ENCODE peak calls at places on chromosomes 7 and 10, in nine cellular contexts. G is cardiac muscle cell, X is transverse colon, V is Peyer's patch, N is WERI-Rb-1, S is tibial artery, B is AG04450, E is esophagus muscularis mucosa, W is H1. H is an unnamed sample.

GRCh38 chr7:125057974-125058373 is 128.3 kb upstream of the POT1 start:
- DNase-seq in X (no peak), G (no peak), B (no peak), V (no peak), N (no peak), S (no peak), W (no peak), E (no peak), H (no peak)

GRCh38 chr10:132163278-132163765 is 23.4 kb upstream of the DPYSL4 start:
- DNase-seq in G (no peak), V (no peak), N (peak; percentile 96), E (no peak), B (no peak), X (peak; percentile 51), S (no peak), W (peak; percentile 73), H (no peak)

GRCh38 chr10:131212763-131213325 is 98.7 kb downstream of the TCERG1L start:
- DNase-seq in G (no peak), X (no peak), V (peak; percentile 15), W (no peak), B (no peak), E (no peak), S (peak; percentile 40), N (no peak), H (no peak)

GRCh38 chr10:51667992-51668689 is 31.3 kb downstream of the CSTF2T start:
- DNase-seq in S (no peak), N (no peak), E (no peak), V (no peak), G (peak; percentile 67), W (no peak), B (no peak), X (no peak), H (peak; percentile 39)

GRCh38 chr10:89416465-89416864 is 2.1 kb downstream of the IFIT5 start:
- DNase-seq in W (no peak), N (no peak), V (no peak), S (no peak), X (no peak), B (no peak), G (peak; percentile 15), E (no peak), H (no peak)

GRCh38 chr10:110042891-110043290 is 35.1 kb downstream of the ADD3 start:
- DNase-seq in B (no peak), V (no peak), N (no peak), G (no peak), E (no peak), X (no peak), S (no peak), W (no peak), H (no peak)

GRCh38 chr10:16952010-16952550 is 134.9 kb upstream of the RSU1 start:
- DNase-seq in S (no peak), G (no peak), V (no peak), E (no peak), N (no peak), B (no peak), W (no peak), X (no peak), H (no peak)

GRCh38 chr7:129461809-129462208 is 27.6 kb downstream of the STRIP2 start:
- DNase-seq in S (no peak), E (peak; percentile 72), X (no peak), V (no peak), B (no peak), W (no peak), G (no peak), N (no peak), H (no peak)

GRCh38 chr10:34205452-34205851 is 609.6 kb downstream of the PARD3 start:
- DNase-seq in W (no peak), S (no peak), N (no peak), G (no peak), E (no peak), B (no peak), V (no peak), X (no peak), H (no peak)

GRCh38 chr7:6579446-6579845 is 2.2 kb downstream of the ZDHHC4 start:
- DNase-seq in X (no peak), S (no peak), W (no peak), G (no peak), B (no peak), N (no peak), V (no peak), E (no peak), H (no peak)

GRCh38 chr7:116801092-116801710 is 61.2 kb upstream of the CAPZA2 start:
- DNase-seq in N (no peak), G (peak; percentile 34), S (no peak), B (no peak), E (no peak), V (no peak), W (no peak), X (no peak), H (no peak)

DNA sequence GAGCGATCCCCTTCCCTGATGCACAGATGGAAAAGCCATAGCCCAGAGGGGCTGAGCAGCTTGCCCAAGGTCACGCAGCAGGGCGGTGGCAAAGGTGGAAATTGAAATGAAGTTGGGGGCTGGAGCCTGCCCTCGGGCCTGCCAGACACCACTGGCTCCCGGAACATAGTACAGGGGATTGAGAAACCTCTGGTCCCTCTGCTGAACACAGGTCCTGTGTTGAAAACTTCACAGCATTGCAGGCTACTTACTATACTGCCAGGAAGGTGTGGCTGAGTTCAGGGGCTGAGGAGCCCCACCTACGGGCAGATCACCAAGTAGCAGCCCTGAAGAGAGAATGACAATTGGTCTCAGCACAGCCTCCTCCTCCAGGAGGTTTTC is 326.7 kb downstream of the PLXNA4 start:
- DNase-seq in V (no peak), G (peak; percentile 40), X (peak; percentile 57), N (peak; percentile 59), W (peak; percentile 44), S (no peak), E (no peak), B (no peak), H (no peak)
- TF ChIP-seq CTCF in V (no peak), G (peak; percentile 18), X (no peak), N (peak; percentile 75), W (peak; percentile 82), S (no peak), E (no peak), B (no peak), H (peak; percentile 16)

GRCh38 chr7:92815412-92815811 is 21.0 kb downstream of the CDK6 start:
- DNase-seq in W (no peak), V (no peak), X (no peak), N (no peak), E (no peak), G (no peak), B (no peak), S (no peak), H (no peak)

GRCh38 chr7:92811158-92811557 is 25.2 kb downstream of the CDK6 start:
- DNase-seq in N (no peak), W (no peak), B (no peak), G (no peak), V (no peak), E (no peak), S (no peak), X (no peak), H (no peak)

GRCh38 chr7:92809397-92810241 is 26.8 kb downstream of the CDK6 start:
- DNase-seq in E (no peak), B (peak; percentile 87), G (peak; percentile 95), V (peak; percentile 59), N (no peak), X (peak; percentile 81), S (peak; percentile 68), W (no peak), H (peak; percentile 75)

GRCh38 chr7:92810242-92810611 is 26.1 kb downstream of the CDK6 start:
- DNase-seq in E (no peak), S (no peak), X (no peak), W (no peak), B (no peak), G (peak; percentile 67), V (no peak), N (no peak), H (no peak)

DNA sequence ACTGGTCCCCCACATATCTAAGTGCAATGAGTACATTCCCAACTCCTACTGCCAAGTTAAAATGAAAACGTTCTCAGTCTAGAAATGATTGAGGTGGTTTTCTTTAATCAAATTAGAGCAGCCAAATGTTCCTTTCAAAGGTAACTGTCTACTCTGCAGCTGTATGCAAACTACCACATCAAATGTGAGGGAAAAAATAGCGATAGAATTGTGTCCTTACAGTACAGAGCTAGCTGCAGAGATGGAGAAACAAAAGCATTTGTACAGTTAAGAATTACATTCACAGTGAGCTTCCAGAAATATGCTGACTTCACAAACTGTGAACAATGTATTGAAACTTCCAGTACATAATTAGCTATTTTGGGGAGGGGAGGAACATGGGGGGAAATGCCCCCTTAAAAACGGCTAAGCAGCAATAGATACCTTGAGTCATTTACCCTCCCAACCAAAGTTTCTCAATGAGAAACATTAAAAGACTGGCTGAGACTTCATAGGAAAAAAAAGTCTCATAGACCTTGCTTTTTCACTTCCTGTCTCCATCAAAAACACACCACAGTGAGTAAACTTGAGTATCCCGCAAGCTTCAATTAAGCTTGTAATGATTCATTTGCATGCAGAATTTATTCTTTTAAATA is 22.9 kb downstream of the CDK6 start:
- DNase-seq in V (no peak), N (no peak), B (no peak), E (no peak), S (no peak), G (peak; percentile 32), X (no peak), W (no peak), H (no peak)
- H3K4me3 ChIP-seq in V (no peak overlapping the region), N (no peak overlapping the region), B (no peak overlapping the region), E (no peak overlapping the region), S (no peak overlapping the region), G (no peak overlapping the region), X (no peak overlapping the region), W (no peak overlapping the region), H (no peak overlapping the region)

DNA sequence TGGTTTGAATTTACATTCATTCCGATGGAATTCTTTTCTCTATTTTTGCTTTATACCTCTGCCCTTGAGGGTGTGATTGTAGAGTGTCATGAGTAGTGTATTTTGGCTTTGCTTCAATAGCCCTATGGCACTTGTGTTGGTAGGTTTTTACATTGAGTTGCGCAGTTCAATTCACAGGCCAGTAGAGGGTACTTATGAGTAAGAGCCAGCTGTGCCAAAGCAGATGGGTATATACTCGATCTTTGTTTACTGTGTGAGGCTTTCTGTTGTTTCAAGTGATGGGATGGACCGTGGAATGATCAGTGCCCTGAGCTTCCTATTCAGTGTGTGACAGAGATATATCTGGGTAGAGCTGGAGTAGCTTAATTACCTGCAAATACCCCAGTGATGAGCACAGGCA is 4.3 kb upstream of the AKR1C3 start:
- DNase-seq in B (no peak), V (no peak), N (no peak), S (no peak), X (no peak), W (no peak), E (no peak), G (peak; percentile 49), H (no peak)
- TF ChIP-seq CTCF in B (peak; percentile 56), V (no peak), N (no peak), S (no peak), X (no peak), W (peak; percentile 76), E (no peak), G (peak; percentile 51), H (peak; percentile 49)

GRCh38 chr7:120304674-120305073 is 31.7 kb downstream of the KCND2 start:
- DNase-seq in E (no peak), G (no peak), B (no peak), V (no peak), S (no peak), W (no peak), X (no peak), N (no peak), H (no peak)

GRCh38 chr7:120308171-120308570 is 35.2 kb downstream of the KCND2 start:
- DNase-seq in X (no peak), E (no peak), N (no peak), S (no peak), V (no peak), G (no peak), W (no peak), B (no peak), H (no peak)

GRCh38 chr7:120302190-120302589 is 29.2 kb downstream of the KCND2 start:
- DNase-seq in S (no peak), W (no peak), E (no peak), X (no peak), B (no peak), V (no peak), G (no peak), N (no peak), H (no peak)

GRCh38 chr7:120303105-120303504 is 30.1 kb downstream of the KCND2 start:
- DNase-seq in X (no peak), S (no peak), G (no peak), E (no peak), W (no peak), N (no peak), V (no peak), B (no peak), H (no peak)
- H3K4me3 ChIP-seq in X (no peak overlapping the region), S (no peak overlapping the region), G (no peak overlapping the region), E (no peak overlapping the region), W (no peak overlapping the region), N (no peak overlapping the region), V (no peak overlapping the region), B (no peak overlapping the region), H (no peak overlapping the region)